ENCODE peak calls at places on chromosome X, in ten cellular contexts. One of them, this sample, is unnamed.
A peak's percentile ranks its signal among the peaks of the same experiment; 100 is the strongest.

GRCh38 chrX:41526925-41527324 is 79.8 kb downstream of the NYX start:
- DNase-seq in caudate nucleus: no peak
- DNase-seq in NCI-H1048: no peak
- DNase-seq in AG20443: no peak
- DNase-seq in neural crest cell: no peak
- DNase-seq in Caki2: peak; percentile 62
- DNase-seq in tibial artery: no peak
- DNase-seq in body of pancreas: no peak
- DNase-seq in stimulated activated CD8-positive, alpha-beta memory T cell treated with anti-CD3 and anti-CD28 coated beads, Interleukin-7, amount 100 ng/mL, for 1 hour: no peak
- DNase-seq in CD8-positive, alpha-beta memory T cell: no peak
- DNase-seq in this sample: no peak

GRCh38 chrX:136202889-136203288 is 48.3 kb downstream of the MAP7D3 start:
- DNase-seq in caudate nucleus: no peak
- DNase-seq in NCI-H1048: no peak
- DNase-seq in AG20443: peak; percentile 23
- DNase-seq in neural crest cell: no peak
- DNase-seq in Caki2: no peak
- DNase-seq in tibial artery: no peak
- DNase-seq in body of pancreas: no peak
- DNase-seq in stimulated activated CD8-positive, alpha-beta memory T cell treated with anti-CD3 and anti-CD28 coated beads, Interleukin-7, amount 100 ng/mL, for 1 hour: no peak
- DNase-seq in CD8-positive, alpha-beta memory T cell: no peak
- DNase-seq in this sample: no peak

GRCh38 chrX:40867352-40867751 is 132.0 kb upstream of the MED14 start:
- DNase-seq in caudate nucleus: peak; percentile 0
- DNase-seq in NCI-H1048: no peak
- DNase-seq in AG20443: peak; percentile 15
- DNase-seq in neural crest cell: no peak
- DNase-seq in Caki2: peak; percentile 33
- DNase-seq in tibial artery: no peak
- DNase-seq in body of pancreas: peak; percentile 60
- DNase-seq in stimulated activated CD8-positive, alpha-beta memory T cell treated with anti-CD3 and anti-CD28 coated beads, Interleukin-7, amount 100 ng/mL, for 1 hour: no peak
- DNase-seq in CD8-positive, alpha-beta memory T cell: no peak
- DNase-seq in this sample: no peak

GRCh38 chrX:120029354-120029753 is 48.1 kb downstream of the RHOXF2B start:
- DNase-seq in caudate nucleus: no peak
- DNase-seq in NCI-H1048: no peak
- DNase-seq in AG20443: no peak
- DNase-seq in neural crest cell: no peak
- DNase-seq in Caki2: no peak
- DNase-seq in tibial artery: no peak
- DNase-seq in body of pancreas: no peak
- DNase-seq in stimulated activated CD8-positive, alpha-beta memory T cell treated with anti-CD3 and anti-CD28 coated beads, Interleukin-7, amount 100 ng/mL, for 1 hour: no peak
- DNase-seq in CD8-positive, alpha-beta memory T cell: no peak
- DNase-seq in this sample: no peak

GRCh38 chrX:116240446-116240845 is 69.9 kb downstream of the AGTR2 start:
- DNase-seq in caudate nucleus: no peak
- DNase-seq in NCI-H1048: no peak
- DNase-seq in AG20443: no peak
- DNase-seq in neural crest cell: no peak
- DNase-seq in Caki2: no peak
- DNase-seq in tibial artery: no peak
- DNase-seq in body of pancreas: no peak
- DNase-seq in stimulated activated CD8-positive, alpha-beta memory T cell treated with anti-CD3 and anti-CD28 coated beads, Interleukin-7, amount 100 ng/mL, for 1 hour: no peak
- DNase-seq in CD8-positive, alpha-beta memory T cell: no peak
- DNase-seq in this sample: peak; percentile 36

GRCh38 chrX:103562801-103563200 is 22.5 kb upstream of the TCEAL4 start:
- DNase-seq in caudate nucleus: no peak
- DNase-seq in NCI-H1048: no peak
- DNase-seq in AG20443: no peak
- DNase-seq in neural crest cell: no peak
- DNase-seq in Caki2: no peak
- DNase-seq in tibial artery: no peak
- DNase-seq in body of pancreas: no peak
- DNase-seq in stimulated activated CD8-positive, alpha-beta memory T cell treated with anti-CD3 and anti-CD28 coated beads, Interleukin-7, amount 100 ng/mL, for 1 hour: no peak
- DNase-seq in CD8-positive, alpha-beta memory T cell: no peak
- DNase-seq in this sample: no peak

GRCh38 chrX:323721-324628 is 5.4 kb upstream of the GTPBP6 start:
- DNase-seq in caudate nucleus: no peak
- DNase-seq in NCI-H1048: no peak
- DNase-seq in AG20443: no peak
- DNase-seq in neural crest cell: no peak
- DNase-seq in Caki2: peak; percentile 63
- DNase-seq in tibial artery: peak; percentile 12
- DNase-seq in body of pancreas: peak; percentile 88
- DNase-seq in stimulated activated CD8-positive, alpha-beta memory T cell treated with anti-CD3 and anti-CD28 coated beads, Interleukin-7, amount 100 ng/mL, for 1 hour: no peak
- DNase-seq in CD8-positive, alpha-beta memory T cell: no peak
- DNase-seq in this sample: no peak

GRCh38 chrX:142043196-142043595 is 139.5 kb downstream of the MAGEC1 start:
- DNase-seq in caudate nucleus: no peak
- DNase-seq in NCI-H1048: no peak
- DNase-seq in AG20443: no peak
- DNase-seq in neural crest cell: no peak
- DNase-seq in Caki2: no peak
- DNase-seq in tibial artery: no peak
- DNase-seq in body of pancreas: no peak
- DNase-seq in stimulated activated CD8-positive, alpha-beta memory T cell treated with anti-CD3 and anti-CD28 coated beads, Interleukin-7, amount 100 ng/mL, for 1 hour: no peak
- DNase-seq in CD8-positive, alpha-beta memory T cell: no peak
- DNase-seq in this sample: no peak

GRCh38 chrX:24879679-24880078 is 136.1 kb downstream of the ARX start:
- DNase-seq in caudate nucleus: no peak
- DNase-seq in NCI-H1048: no peak
- DNase-seq in AG20443: no peak
- DNase-seq in neural crest cell: no peak
- DNase-seq in Caki2: no peak
- DNase-seq in tibial artery: no peak
- DNase-seq in body of pancreas: no peak
- DNase-seq in stimulated activated CD8-positive, alpha-beta memory T cell treated with anti-CD3 and anti-CD28 coated beads, Interleukin-7, amount 100 ng/mL, for 1 hour: no peak
- DNase-seq in CD8-positive, alpha-beta memory T cell: no peak
- DNase-seq in this sample: no peak

GRCh38 chrX:54994668-54995452 is 872 bp upstream of the PFKFB1 start:
- DNase-seq in caudate nucleus: no peak
- DNase-seq in NCI-H1048: no peak
- DNase-seq in AG20443: no peak
- DNase-seq in neural crest cell: no peak
- DNase-seq in Caki2: no peak
- DNase-seq in tibial artery: no peak
- DNase-seq in body of pancreas: no peak
- DNase-seq in stimulated activated CD8-positive, alpha-beta memory T cell treated with anti-CD3 and anti-CD28 coated beads, Interleukin-7, amount 100 ng/mL, for 1 hour: no peak
- DNase-seq in CD8-positive, alpha-beta memory T cell: no peak
- DNase-seq in this sample: no peak

GRCh38 chrX:11704725-11705495 is 39.2 kb upstream of the ARHGAP6 start:
- DNase-seq in caudate nucleus: no peak
- DNase-seq in NCI-H1048: no peak
- DNase-seq in AG20443: peak; percentile 25
- DNase-seq in neural crest cell: no peak
- DNase-seq in Caki2: no peak
- DNase-seq in tibial artery: no peak
- DNase-seq in body of pancreas: no peak
- DNase-seq in stimulated activated CD8-positive, alpha-beta memory T cell treated with anti-CD3 and anti-CD28 coated beads, Interleukin-7, amount 100 ng/mL, for 1 hour: no peak
- DNase-seq in CD8-positive, alpha-beta memory T cell: no peak
- DNase-seq in this sample: no peak

GRCh38 chrX:49209434-49210251 is 9.7 kb upstream of the SYP start:
- DNase-seq in caudate nucleus: peak; percentile 50
- DNase-seq in NCI-H1048: no peak
- DNase-seq in AG20443: no peak
- DNase-seq in neural crest cell: no peak
- DNase-seq in Caki2: no peak
- DNase-seq in tibial artery: no peak
- DNase-seq in body of pancreas: no peak
- DNase-seq in stimulated activated CD8-positive, alpha-beta memory T cell treated with anti-CD3 and anti-CD28 coated beads, Interleukin-7, amount 100 ng/mL, for 1 hour: no peak
- DNase-seq in CD8-positive, alpha-beta memory T cell: no peak
- DNase-seq in this sample: no peak

GRCh38 chrX:130204647-130205046 is 32.9 kb downstream of the RAB33A start:
- DNase-seq in caudate nucleus: no peak
- DNase-seq in NCI-H1048: no peak
- DNase-seq in AG20443: no peak
- DNase-seq in neural crest cell: no peak
- DNase-seq in Caki2: no peak
- DNase-seq in tibial artery: no peak
- DNase-seq in body of pancreas: no peak
- DNase-seq in stimulated activated CD8-positive, alpha-beta memory T cell treated with anti-CD3 and anti-CD28 coated beads, Interleukin-7, amount 100 ng/mL, for 1 hour: no peak
- DNase-seq in CD8-positive, alpha-beta memory T cell: no peak
- DNase-seq in this sample: no peak

GRCh38 chrX:134933911-134934310 is 56.9 kb upstream of the SMIM10 start:
- DNase-seq in caudate nucleus: no peak
- DNase-seq in NCI-H1048: no peak
- DNase-seq in AG20443: no peak
- DNase-seq in neural crest cell: no peak
- DNase-seq in Caki2: no peak
- DNase-seq in tibial artery: no peak
- DNase-seq in body of pancreas: no peak
- DNase-seq in stimulated activated CD8-positive, alpha-beta memory T cell treated with anti-CD3 and anti-CD28 coated beads, Interleukin-7, amount 100 ng/mL, for 1 hour: no peak
- DNase-seq in CD8-positive, alpha-beta memory T cell: no peak
- DNase-seq in this sample: no peak

GRCh38 chrX:72569786-72570185 is 2.9 kb downstream of the HDAC8 start:
- DNase-seq in caudate nucleus: no peak
- DNase-seq in NCI-H1048: no peak
- DNase-seq in AG20443: no peak
- DNase-seq in neural crest cell: no peak
- DNase-seq in Caki2: peak; percentile 7
- DNase-seq in tibial artery: no peak
- DNase-seq in body of pancreas: no peak
- DNase-seq in stimulated activated CD8-positive, alpha-beta memory T cell treated with anti-CD3 and anti-CD28 coated beads, Interleukin-7, amount 100 ng/mL, for 1 hour: no peak
- DNase-seq in CD8-positive, alpha-beta memory T cell: no peak
- DNase-seq in this sample: no peak

GRCh38 chrX:153818571-153819397 is 11.6 kb downstream of the PDZD4 start:
- DNase-seq in caudate nucleus: no peak
- DNase-seq in NCI-H1048: no peak
- DNase-seq in AG20443: peak; percentile 69
- DNase-seq in neural crest cell: peak; percentile 54
- DNase-seq in Caki2: peak; percentile 14
- DNase-seq in tibial artery: no peak
- DNase-seq in body of pancreas: peak; percentile 27
- DNase-seq in stimulated activated CD8-positive, alpha-beta memory T cell treated with anti-CD3 and anti-CD28 coated beads, Interleukin-7, amount 100 ng/mL, for 1 hour: peak; percentile 25
- DNase-seq in CD8-positive, alpha-beta memory T cell: peak; percentile 58
- DNase-seq in this sample: no peak

GRCh38 chrX:132708529-132708928 is 219.7 kb upstream of the MBNL3 start:
- DNase-seq in caudate nucleus: no peak
- DNase-seq in NCI-H1048: no peak
- DNase-seq in AG20443: no peak
- DNase-seq in neural crest cell: no peak
- DNase-seq in Caki2: no peak
- DNase-seq in tibial artery: no peak
- DNase-seq in body of pancreas: no peak
- DNase-seq in stimulated activated CD8-positive, alpha-beta memory T cell treated with anti-CD3 and anti-CD28 coated beads, Interleukin-7, amount 100 ng/mL, for 1 hour: no peak
- DNase-seq in CD8-positive, alpha-beta memory T cell: no peak
- DNase-seq in this sample: no peak

GRCh38 chrX:130728208-130728607 is 174.8 kb downstream of the ENOX2 start:
- DNase-seq in caudate nucleus: no peak
- DNase-seq in NCI-H1048: no peak
- DNase-seq in AG20443: peak; percentile 29
- DNase-seq in neural crest cell: no peak
- DNase-seq in Caki2: no peak
- DNase-seq in tibial artery: no peak
- DNase-seq in body of pancreas: no peak
- DNase-seq in stimulated activated CD8-positive, alpha-beta memory T cell treated with anti-CD3 and anti-CD28 coated beads, Interleukin-7, amount 100 ng/mL, for 1 hour: no peak
- DNase-seq in CD8-positive, alpha-beta memory T cell: no peak
- DNase-seq in this sample: no peak

GRCh38 chrX:109936114-109936513 is 66.8 kb upstream of the TMEM164 start:
- DNase-seq in caudate nucleus: no peak
- DNase-seq in NCI-H1048: no peak
- DNase-seq in AG20443: peak; percentile 28
- DNase-seq in neural crest cell: no peak
- DNase-seq in Caki2: no peak
- DNase-seq in tibial artery: no peak
- DNase-seq in body of pancreas: no peak
- DNase-seq in stimulated activated CD8-positive, alpha-beta memory T cell treated with anti-CD3 and anti-CD28 coated beads, Interleukin-7, amount 100 ng/mL, for 1 hour: no peak
- DNase-seq in CD8-positive, alpha-beta memory T cell: no peak
- DNase-seq in this sample: no peak

GRCh38 chrX:43643201-43643600 is 12.9 kb upstream of the MAOA start:
- DNase-seq in caudate nucleus: no peak
- DNase-seq in NCI-H1048: no peak
- DNase-seq in AG20443: no peak
- DNase-seq in neural crest cell: no peak
- DNase-seq in Caki2: no peak
- DNase-seq in tibial artery: no peak
- DNase-seq in body of pancreas: no peak
- DNase-seq in stimulated activated CD8-positive, alpha-beta memory T cell treated with anti-CD3 and anti-CD28 coated beads, Interleukin-7, amount 100 ng/mL, for 1 hour: no peak
- DNase-seq in CD8-positive, alpha-beta memory T cell: no peak
- DNase-seq in this sample: no peak

GRCh38 chrX:31588355-31588754 is 516.5 kb upstream of the FTHL17 start:
- DNase-seq in caudate nucleus: no peak
- DNase-seq in NCI-H1048: no peak
- DNase-seq in AG20443: no peak
- DNase-seq in neural crest cell: no peak
- DNase-seq in Caki2: no peak
- DNase-seq in tibial artery: no peak
- DNase-seq in body of pancreas: no peak
- DNase-seq in stimulated activated CD8-positive, alpha-beta memory T cell treated with anti-CD3 and anti-CD28 coated beads, Interleukin-7, amount 100 ng/mL, for 1 hour: no peak
- DNase-seq in CD8-positive, alpha-beta memory T cell: no peak
- DNase-seq in this sample: no peak

GRCh38 chrX:87397103-87397886 is 120.3 kb upstream of the KLHL4 start:
- DNase-seq in caudate nucleus: no peak
- DNase-seq in NCI-H1048: no peak
- DNase-seq in AG20443: no peak
- DNase-seq in neural crest cell: no peak
- DNase-seq in Caki2: no peak
- DNase-seq in tibial artery: no peak
- DNase-seq in body of pancreas: no peak
- DNase-seq in stimulated activated CD8-positive, alpha-beta memory T cell treated with anti-CD3 and anti-CD28 coated beads, Interleukin-7, amount 100 ng/mL, for 1 hour: no peak
- DNase-seq in CD8-positive, alpha-beta memory T cell: no peak
- DNase-seq in this sample: no peak

GRCh38 chrX:38985375-38985774 is 184.1 kb downstream of the MID1IP1 start:
- DNase-seq in caudate nucleus: no peak
- DNase-seq in NCI-H1048: no peak
- DNase-seq in AG20443: peak; percentile 16
- DNase-seq in neural crest cell: no peak
- DNase-seq in Caki2: peak; percentile 7
- DNase-seq in tibial artery: no peak
- DNase-seq in body of pancreas: no peak
- DNase-seq in stimulated activated CD8-positive, alpha-beta memory T cell treated with anti-CD3 and anti-CD28 coated beads, Interleukin-7, amount 100 ng/mL, for 1 hour: no peak
- DNase-seq in CD8-positive, alpha-beta memory T cell: peak; percentile 14
- DNase-seq in this sample: no peak

GRCh38 chrX:38117485-38117884 is 103.2 kb downstream of the SRPX start:
- DNase-seq in caudate nucleus: no peak
- DNase-seq in NCI-H1048: no peak
- DNase-seq in AG20443: no peak
- DNase-seq in neural crest cell: no peak
- DNase-seq in Caki2: no peak
- DNase-seq in tibial artery: no peak
- DNase-seq in body of pancreas: peak; percentile 86
- DNase-seq in stimulated activated CD8-positive, alpha-beta memory T cell treated with anti-CD3 and anti-CD28 coated beads, Interleukin-7, amount 100 ng/mL, for 1 hour: no peak
- DNase-seq in CD8-positive, alpha-beta memory T cell: no peak
- DNase-seq in this sample: no peak

GRCh38 chrX:149453911-149454820 is 50.9 kb downstream of the IDS start:
- DNase-seq in caudate nucleus: no peak
- DNase-seq in NCI-H1048: no peak
- DNase-seq in AG20443: no peak
- DNase-seq in neural crest cell: no peak
- DNase-seq in Caki2: no peak
- DNase-seq in tibial artery: no peak
- DNase-seq in body of pancreas: no peak
- DNase-seq in stimulated activated CD8-positive, alpha-beta memory T cell treated with anti-CD3 and anti-CD28 coated beads, Interleukin-7, amount 100 ng/mL, for 1 hour: no peak
- DNase-seq in CD8-positive, alpha-beta memory T cell: no peak
- DNase-seq in this sample: no peak

GRCh38 chrX:123924181-123924580 is 37.3 kb upstream of the STAG2 start:
- DNase-seq in caudate nucleus: no peak
- DNase-seq in NCI-H1048: no peak
- DNase-seq in AG20443: no peak
- DNase-seq in neural crest cell: no peak
- DNase-seq in Caki2: no peak
- DNase-seq in tibial artery: no peak
- DNase-seq in body of pancreas: no peak
- DNase-seq in stimulated activated CD8-positive, alpha-beta memory T cell treated with anti-CD3 and anti-CD28 coated beads, Interleukin-7, amount 100 ng/mL, for 1 hour: no peak
- DNase-seq in CD8-positive, alpha-beta memory T cell: no peak
- DNase-seq in this sample: no peak